ENCODE peak calls at places on chromosome 12, in five cellular contexts. Z is H9; S is heart right ventricle; U is hepatocyte; P is CD8-positive, alpha-beta T cell. C is an unnamed sample.

GRCh38 chr12:121637231-121637914 is 11.0 kb downstream of the ORAI1 start:
- DNase-seq in S (peak; percentile 27), P (peak; percentile 83), Z (peak; percentile 37), U (no peak), C (no peak)

GRCh38 chr12:14525964-14526363 is 41.7 kb downstream of the PLBD1 start:
- DNase-seq in U (no peak), P (no peak), Z (no peak), S (no peak), C (no peak)

GRCh38 chr12:59404109-59404650 is 191.6 kb upstream of the SLC16A7 start:
- DNase-seq in U (no peak), P (no peak), S (no peak), Z (no peak), C (no peak)

GRCh38 chr12:21910642-21911041 is 30.6 kb downstream of the ABCC9 start:
- DNase-seq in P (no peak), Z (no peak), U (no peak), S (no peak), C (no peak)

GRCh38 chr12:82883396-82884360 is 197.0 kb downstream of the TMTC2 start:
- DNase-seq in S (no peak), P (no peak), Z (no peak), U (no peak), C (no peak)

GRCh38 chr12:57896437-57897201 is 44.7 kb upstream of the ATP23 start:
- DNase-seq in U (peak; percentile 82), P (no peak), Z (peak; percentile 81), S (peak; percentile 83), C (peak; percentile 62)

GRCh38 chr12:9872743-9873142 is 3.6 kb upstream of the CLEC2B start:
- DNase-seq in S (no peak), U (peak; percentile 10), P (no peak), Z (peak; percentile 31), C (no peak)

GRCh38 chr12:11228268-11228879 is 41.1 kb downstream of the PRB3 start:
- DNase-seq in P (no peak), U (peak; percentile 63), S (no peak), Z (peak; percentile 79), C (peak; percentile 20)

GRCh38 chr12:49662998-49663843 is 39.9 kb downstream of the PRPF40B start:
- DNase-seq in S (peak; percentile 71), U (peak; percentile 61), Z (peak; percentile 78), P (peak; percentile 84), C (no peak)

GRCh38 chr12:112418248-112418595 is 525 bp upstream of the PTPN11 start:
- DNase-seq in U (no peak), S (no peak), P (no peak), Z (no peak), C (no peak)

GRCh38 chr12:111318450-111318849 is 50.4 kb downstream of the PHETA1 start:
- DNase-seq in U (no peak), Z (no peak), S (no peak), P (no peak), C (no peak)

GRCh38 chr12:40034712-40035111 is 71.2 kb downstream of the SLC2A13 start:
- DNase-seq in U (no peak), Z (no peak), S (no peak), P (no peak), C (no peak)

GRCh38 chr12:100151769-100152168 is 9.1 kb upstream of the BLTP3B start:
- DNase-seq in P (no peak), S (no peak), Z (peak; percentile 58), U (no peak), C (no peak)

GRCh38 chr12:52543985-52544888 is 8.7 kb downstream of the KRT71 start:
- DNase-seq in U (no peak), P (no peak), S (peak; percentile 47), Z (peak; percentile 45), C (peak; percentile 18)

GRCh38 chr12:38141861-38142260 is 174.7 kb upstream of the ALG10B start:
- DNase-seq in U (no peak), S (no peak), P (no peak), Z (no peak), C (no peak)

GRCh38 chr12:38138225-38139221 is 178.1 kb upstream of the ALG10B start:
- DNase-seq in P (peak; percentile 76), U (peak; percentile 73), Z (peak; percentile 49), S (no peak), C (peak; percentile 81)

GRCh38 chr12:38139456-38139855 is 177.1 kb upstream of the ALG10B start:
- DNase-seq in P (no peak), S (no peak), Z (no peak), U (no peak), C (no peak)

GRCh38 chr12:38142974-38143373 is 173.6 kb upstream of the ALG10B start:
- DNase-seq in P (no peak), S (no peak), Z (no peak), U (no peak), C (peak; percentile 42)

GRCh38 chr12:38141239-38141638 is 175.3 kb upstream of the ALG10B start:
- DNase-seq in U (no peak), Z (no peak), S (no peak), P (no peak), C (no peak)
- H3K9me3 ChIP-seq in U (no peaks in the 10 kb centered on the region), Z (peaks cover 81% of the 10 kb centered on the region), S (no peaks in the 10 kb centered on the region), P (no peaks in the 10 kb centered on the region), C (peaks cover 5% of the 10 kb centered on the region)

DNA sequence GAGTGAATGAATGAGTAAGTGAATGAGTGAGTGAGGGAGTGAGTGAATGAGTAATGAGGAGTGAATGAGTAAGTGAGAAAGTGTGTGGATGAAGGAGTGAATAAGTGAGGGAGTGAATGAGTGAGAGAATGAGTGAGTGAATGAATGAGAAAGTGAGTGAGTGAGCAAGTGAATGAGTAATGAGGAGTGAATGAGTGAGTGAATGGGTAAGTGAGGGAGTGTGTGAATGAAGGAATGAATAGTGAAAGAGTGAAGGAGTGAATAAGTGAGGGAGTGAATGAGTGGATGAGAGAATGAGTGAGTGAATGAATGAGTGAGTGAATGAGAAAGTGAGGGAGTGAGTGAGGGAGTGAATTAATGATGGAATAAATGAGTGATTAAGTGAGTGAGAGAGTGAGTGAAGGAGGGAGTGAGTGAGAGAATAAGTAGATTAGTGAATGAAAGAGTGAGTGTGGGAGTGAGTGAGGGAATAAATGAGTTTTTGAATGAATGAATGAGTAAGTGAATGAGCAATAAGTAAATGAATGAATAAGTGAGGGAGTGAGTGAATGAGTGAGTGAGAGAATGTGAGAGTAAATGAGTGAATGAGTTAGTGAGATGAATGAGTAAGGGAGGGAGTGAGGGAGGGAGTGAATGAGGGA is 364.5 kb downstream of the ADGRD1 start:
- DNase-seq in U (no peak), S (no peak), Z (no peak), P (no peak), C (no peak)
- H3K9me3 ChIP-seq in U (peaks cover 7% of the 10 kb centered on the region), S (peaks cover 24% of the 10 kb centered on the region), Z (no peaks in the 10 kb centered on the region), P (no peaks in the 10 kb centered on the region), C (peaks cover 14% of the 10 kb centered on the region)

GRCh38 chr12:133135747-133136146 is 5.3 kb downstream of the ZNF10 start:
- DNase-seq in U (no peak), S (no peak), P (no peak), Z (no peak), C (no peak)
- H3K9me3 ChIP-seq in U (peaks cover 26% of the 10 kb centered on the region), S (peaks cover 84% of the 10 kb centered on the region), P (peaks cover 45% of the 10 kb centered on the region), Z (peaks cover 69% of the 10 kb centered on the region), C (peaks cover 94% of the 10 kb centered on the region)

DNA sequence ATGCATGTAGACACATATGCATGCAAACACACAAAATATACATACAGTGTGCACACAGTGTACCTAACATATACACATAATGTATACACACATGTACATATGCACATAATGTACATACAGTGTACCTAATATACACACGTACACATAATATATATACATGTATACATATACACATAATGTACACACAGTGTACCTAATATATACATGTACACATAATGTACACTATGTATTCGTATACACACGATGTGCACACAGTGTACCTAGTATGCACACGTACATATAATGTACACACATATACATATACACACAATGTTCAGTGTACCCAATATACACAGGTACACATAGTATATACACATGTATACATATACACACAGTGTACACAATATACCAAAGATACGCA is 70.0 kb downstream of the DNAH10 start:
- DNase-seq in S (no peak), Z (no peak), U (no peak), P (no peak), C (no peak)
- H3K9me3 ChIP-seq in S (peaks cover 37% of the 10 kb centered on the region), Z (peaks cover 17% of the 10 kb centered on the region), U (no peaks in the 10 kb centered on the region), P (no peaks in the 10 kb centered on the region), C (peaks cover 35% of the 10 kb centered on the region)

C was measured in A549.